ENCODE peak calls at places on chromosome 1, in five cellular contexts. Z is GM23338, D is ovary, K is psoas muscle, X is fibroblast of villous mesenchyme. U is an unnamed sample.

GRCh38 chr1:25867210-25867991 is 8.1 kb downstream of the PAQR7 start:
- DNase-seq in Z (peak; percentile 69), X (no peak), D (no peak), K (no peak), U (no peak)

GRCh38 chr1:51336711-51337110 is 6.3 kb upstream of the TTC39A start:
- DNase-seq in D (no peak), X (no peak), Z (no peak), K (no peak), U (no peak)

GRCh38 chr1:5973771-5974170 is 18.5 kb downstream of the NPHP4 start:
- DNase-seq in Z (no peak), K (peak; percentile 12), D (no peak), X (no peak), U (peak; percentile 66)

GRCh38 chr1:109183339-109183738 is 30.4 kb upstream of the SARS1 start:
- DNase-seq in Z (no peak), D (no peak), K (no peak), X (no peak), U (no peak)

GRCh38 chr1:40745180-40745579 is 38.4 kb upstream of the KCNQ4 start:
- DNase-seq in X (no peak), K (no peak), Z (no peak), D (no peak), U (peak; percentile 19)

GRCh38 chr1:147494998-147495580 is 46.2 kb upstream of the BCL9 start:
- DNase-seq in X (peak; percentile 79), D (peak; percentile 78), K (peak; percentile 78), Z (peak; percentile 94), U (peak; percentile 90)

GRCh38 chr1:109369167-109369746 is 28.5 kb downstream of the SORT1 start:
- DNase-seq in D (no peak), K (no peak), Z (no peak), X (no peak), U (peak; percentile 66)

GRCh38 chr1:48688102-48688760 is 88.5 kb downstream of the BEND5 start:
- DNase-seq in X (no peak), Z (peak; percentile 64), D (no peak), K (no peak), U (peak; percentile 51)

GRCh38 chr1:27979151-27979858 is 19.5 kb downstream of the XKR8 start:
- DNase-seq in X (peak; percentile 86), D (no peak), Z (peak; percentile 57), K (no peak), U (peak; percentile 91)

GRCh38 chr1:167819849-167820683 is 93.9 kb downstream of the ADCY10 start:
- DNase-seq in Z (peak; percentile 82), X (peak; percentile 88), D (peak; percentile 76), K (peak; percentile 94), U (peak; percentile 87)

GRCh38 chr1:201376464-201377374 is 761 bp downstream of the TNNT2 start:
- DNase-seq in Z (peak; percentile 97), X (peak; percentile 18), D (no peak), K (no peak), U (peak; percentile 67)

GRCh38 chr1:3069491-3070303 is 694 bp downstream of the PRDM16 start:
- DNase-seq in X (peak; percentile 47), Z (peak; percentile 68), K (peak; percentile 52), D (peak; percentile 73), U (peak; percentile 57)

GRCh38 chr1:172144445-172145060 is 275.9 kb upstream of the C1orf105 start:
- DNase-seq in Z (no peak), X (peak; percentile 99), K (peak; percentile 84), D (peak; percentile 88), U (peak; percentile 94)

GRCh38 chr1:155134858-155135415 is 715 bp upstream of the SLC50A1 start:
- DNase-seq in D (peak; percentile 91), Z (peak; percentile 70), X (peak; percentile 97), K (peak; percentile 93), U (peak; percentile 97)

GRCh38 chr1:160780398-160780755 is 15.6 kb upstream of the LY9 start:
- DNase-seq in K (no peak), X (no peak), D (no peak), Z (no peak), U (no peak)

GRCh38 chr1:238465449-238465848 is 574.7 kb upstream of the ZP4 start:
- DNase-seq in X (peak; percentile 58), D (no peak), K (no peak), Z (no peak), U (peak; percentile 23)

GRCh38 chr1:179876289-179876715 is 1.3 kb downstream of the TOR1AIP2 start:
- DNase-seq in K (no peak), D (no peak), X (peak; percentile 66), Z (no peak), U (peak; percentile 67)

GRCh38 chr1:72281144-72281543 is 1.2 kb downstream of the NEGR1 start:
- DNase-seq in D (no peak), K (no peak), Z (no peak), X (no peak), U (peak; percentile 2)
- H3K4me3 ChIP-seq in D (peak overlapping the region; percentile 71), K (peak overlapping the region; percentile 81), Z (peak overlapping the region; percentile 91), X (peak overlapping the region; percentile 58), U (no peak overlapping the region)

GRCh38 chr1:72282690-72283203 is 408 bp upstream of the NEGR1 start:
- DNase-seq in Z (peak; percentile 91), K (peak; percentile 92), D (peak; percentile 81), X (peak; percentile 93), U (peak; percentile 91)
- TF ChIP-seq CTCF in Z (no peak), K (no peak), D (no peak), X (peak; percentile 5), U (peak; percentile 9)

GRCh38 chr1:17618558-17619247 is 79.2 kb downstream of the ARHGEF10L start:
- DNase-seq in K (peak; percentile 74), X (no peak), Z (no peak), D (no peak), U (no peak)
- H3K4me3 ChIP-seq in K (peak overlapping the region; percentile 75), X (no peak overlapping the region), Z (no peak overlapping the region), D (no peak overlapping the region), U (no peak overlapping the region)

GRCh38 chr1:227424948-227425347 is 106.7 kb upstream of the CDC42BPA start:
- DNase-seq in D (no peak), K (no peak), X (no peak), Z (no peak), U (no peak)

GRCh38 chr1:227424159-227424680 is 105.9 kb upstream of the CDC42BPA start:
- DNase-seq in K (no peak), D (no peak), Z (no peak), X (peak; percentile 80), U (no peak)

GRCh38 chr1:227417622-227418245 is 99.4 kb upstream of the CDC42BPA start:
- DNase-seq in K (no peak), Z (no peak), D (no peak), X (no peak), U (no peak)

GRCh38 chr1:227416156-227416865 is 98.0 kb upstream of the CDC42BPA start:
- DNase-seq in D (no peak), K (no peak), Z (no peak), X (peak; percentile 51), U (peak; percentile 87)

DNA sequence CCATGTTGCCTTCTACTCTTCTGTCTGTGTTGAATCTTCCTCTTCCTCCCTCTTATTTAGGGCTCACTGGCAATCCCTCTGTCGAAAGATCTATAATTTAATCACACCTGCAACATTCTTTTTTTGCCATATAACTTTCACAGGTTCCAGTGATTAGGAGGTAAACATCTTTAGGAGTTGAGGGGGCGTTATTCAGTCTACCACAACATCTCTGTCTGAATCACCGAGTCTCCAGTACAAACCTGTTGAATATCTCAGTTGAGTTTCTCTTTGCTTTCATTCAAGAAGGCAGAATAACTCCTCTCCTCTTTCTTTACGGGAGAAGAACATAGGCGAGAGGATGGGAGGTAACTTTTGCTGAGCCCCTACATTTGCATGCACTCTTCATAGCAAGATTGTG is 101.9 kb upstream of the CDC42BPA start:
- DNase-seq in K (no peak), X (no peak), D (no peak), Z (no peak), U (no peak)
- TF ChIP-seq CTCF in K (no peak), X (no peak), D (no peak), Z (no peak), U (no peak)